ENCODE peak calls at places on chromosomes 5 and 9, in four cellular contexts. E, Q, V and K are unnamed samples.

GRCh38 chr5:144139586-144139985 is 30.9 kb downstream of the YIPF5 start:
- DNase-seq in E (no peak), Q (no peak), V (no peak), K (peak)

GRCh38 chr5:73311291-73312110 is 137.1 kb downstream of the FOXD1 start:
- DNase-seq in E (no peak), Q (peak), V (no peak), K (peak)

GRCh38 chr5:180844432-180844831 is 16.6 kb downstream of the ZFP62 start:
- DNase-seq in E (no peak), Q (no peak), V (no peak), K (no peak)

GRCh38 chr5:75681125-75681830 is 36.0 kb downstream of the POC5 start:
- DNase-seq in E (no peak), Q (no peak), V (no peak), K (peak)

GRCh38 chr5:96053063-96053735 is 91.5 kb upstream of the ELL2 start:
- DNase-seq in E (no peak), Q (no peak), V (no peak), K (no peak)

GRCh38 chr5:155726267-155726666 is 600.7 kb upstream of the SGCD start:
- DNase-seq in E (no peak), Q (no peak), V (no peak), K (peak)

GRCh38 chr5:149128023-149128875 is 13.0 kb upstream of the ABLIM3 start:
- DNase-seq in E (no peak), Q (no peak), V (no peak), K (no peak)

GRCh38 chr5:146667633-146668032 is 151.6 kb upstream of the GPR151 start:
- DNase-seq in E (no peak), Q (no peak), V (no peak), K (peak)

GRCh38 chr5:149735066-149735465 is 5.0 kb downstream of the PPARGC1B start:
- DNase-seq in E (no peak), Q (peak), V (no peak), K (no peak)

GRCh38 chr9:69081261-69081660 is 45.7 kb downstream of the FXN start:
- DNase-seq in E (no peak), Q (no peak), V (no peak), K (no peak)

GRCh38 chr5:61371474-61371873 is 39.4 kb downstream of the ZSWIM6 start:
- DNase-seq in E (no peak), Q (no peak), V (no peak), K (no peak)

GRCh38 chr5:116439891-116440290 is 134.7 kb downstream of the SEMA6A start:
- DNase-seq in E (no peak), Q (no peak), V (no peak), K (no peak)

GRCh38 chr5:135242021-135242480 is 157.0 kb downstream of the MACROH2A1 start:
- DNase-seq in E (no peak), Q (peak), V (no peak), K (peak)

GRCh38 chr9:109450346-109450745 is 47.8 kb downstream of the PTPN3 start:
- DNase-seq in E (no peak), Q (no peak), V (no peak), K (no peak)

GRCh38 chr9:136391737-136392537 is 8.0 kb downstream of the SNAPC4 start:
- DNase-seq in E (peak), Q (no peak), V (no peak), K (no peak)

GRCh38 chr5:55535199-55535905 is 588 bp upstream of the PLPP1 start:
- DNase-seq in E (no peak), Q (no peak), V (no peak), K (no peak)

GRCh38 chr5:21834863-21835262 is 1018.3 kb downstream of the CDH12 start:
- DNase-seq in E (no peak), Q (no peak), V (no peak), K (no peak)

GRCh38 chr5:180832638-180833068 is 28.4 kb downstream of the ZFP62 start:
- DNase-seq in E (no peak), Q (no peak), V (no peak), K (no peak)

GRCh38 chr9:22108581-22109370 is 99.7 kb upstream of the CDKN2B start:
- DNase-seq in E (no peak), Q (no peak), V (no peak), K (no peak)

GRCh38 chr5:68395302-68395701 is 179.7 kb downstream of the PIK3R1 start:
- DNase-seq in E (no peak), Q (no peak), V (no peak), K (no peak)

GRCh38 chr9:76180541-76180940 is 213.7 kb downstream of the RFK start:
- DNase-seq in E (no peak), Q (no peak), V (no peak), K (peak)

GRCh38 chr9:5437254-5438216 is at the start of gene PLGRKT:
- DNase-seq in E (peak), Q (peak), V (peak), K (peak)

GRCh38 chr5:179679014-179679674 is 1.7 kb downstream of the CBY3 start:
- DNase-seq in E (peak), Q (peak), V (peak), K (peak)
- TF ChIP-seq CTCF in E (no peak), Q (peak), V (peak), K (peak)

DNA sequence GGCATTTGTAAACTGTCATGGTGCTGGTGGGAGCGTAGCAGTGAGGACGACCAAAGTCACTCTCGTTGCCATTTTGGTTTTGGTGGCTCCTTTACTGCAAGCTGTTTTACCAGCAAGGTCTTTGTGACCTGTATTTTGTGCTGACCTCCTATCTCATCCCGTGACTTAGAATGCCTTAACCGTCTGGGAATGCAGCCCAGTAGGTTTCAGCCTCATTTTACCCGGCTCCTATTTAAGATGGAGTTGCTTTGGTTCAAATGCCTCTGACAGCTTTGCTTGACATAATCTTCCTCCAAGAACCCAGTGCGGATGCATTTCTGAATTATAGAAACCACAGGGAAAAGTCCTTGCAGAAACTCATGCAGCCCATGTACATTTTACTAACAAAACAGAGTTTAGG is 3.9 kb upstream of the RASGRF2 start:
- DNase-seq in E (no peak), Q (no peak), V (no peak), K (no peak)
- H3K4me3 ChIP-seq in E (no peak), Q (no peak), V (no peak), K (no peak)

DNA sequence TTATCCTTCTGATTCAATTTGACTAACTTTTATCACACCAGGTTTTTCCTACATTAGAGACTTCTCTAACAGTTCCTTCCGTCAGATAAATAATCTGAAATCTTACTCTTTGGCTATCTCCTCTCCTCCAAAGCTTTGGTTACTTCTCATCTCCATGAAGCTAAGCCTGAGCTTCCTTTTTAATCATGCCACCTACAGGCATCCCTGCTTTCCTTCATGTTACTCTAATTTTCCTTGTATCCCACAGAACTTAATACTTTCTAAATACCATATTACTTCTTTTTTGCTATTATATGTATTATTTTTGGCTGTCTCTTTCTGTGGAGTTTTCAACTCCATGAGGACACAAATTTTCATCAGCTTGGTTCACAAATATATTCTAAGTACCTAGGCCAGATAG is 49.7 kb downstream of the C9 start:
- DNase-seq in E (no peak), Q (no peak), V (no peak), K (no peak)
- TF ChIP-seq CTCF in E (no peak), Q (no peak), V (no peak), K (no peak)

DNA sequence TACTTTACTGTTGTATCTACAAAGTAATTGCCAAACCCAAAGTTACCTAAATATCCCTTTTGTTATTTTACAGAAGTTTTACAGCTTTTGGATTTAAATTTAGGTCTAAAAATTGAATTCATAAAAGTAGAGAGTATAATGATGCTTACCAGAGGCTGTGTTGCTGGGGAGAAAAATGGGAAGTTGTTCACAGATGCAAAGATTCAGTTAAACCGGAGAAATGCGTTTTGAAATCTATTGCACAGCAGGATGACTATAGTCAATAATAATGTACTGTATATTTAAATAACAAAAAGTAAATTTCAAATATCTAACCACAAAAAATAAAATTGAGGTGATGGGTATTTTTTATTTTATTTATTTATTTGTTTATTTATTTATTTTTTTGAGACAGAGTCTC is 2.6 kb upstream of the ANKRD18A start:
- DNase-seq in E (no peak), Q (no peak), V (no peak), K (no peak)
- H3K4me3 ChIP-seq in E (no peak), Q (no peak), V (no peak), K (no peak)

GRCh38 chr5:42993516-42994284 is 46.4 kb downstream of the ANXA2R start:
- DNase-seq in E (no peak), Q (no peak), V (no peak), K (peak)
- TF ChIP-seq CTCF in E (no peak), Q (no peak), V (no peak), K (no peak)

DNA sequence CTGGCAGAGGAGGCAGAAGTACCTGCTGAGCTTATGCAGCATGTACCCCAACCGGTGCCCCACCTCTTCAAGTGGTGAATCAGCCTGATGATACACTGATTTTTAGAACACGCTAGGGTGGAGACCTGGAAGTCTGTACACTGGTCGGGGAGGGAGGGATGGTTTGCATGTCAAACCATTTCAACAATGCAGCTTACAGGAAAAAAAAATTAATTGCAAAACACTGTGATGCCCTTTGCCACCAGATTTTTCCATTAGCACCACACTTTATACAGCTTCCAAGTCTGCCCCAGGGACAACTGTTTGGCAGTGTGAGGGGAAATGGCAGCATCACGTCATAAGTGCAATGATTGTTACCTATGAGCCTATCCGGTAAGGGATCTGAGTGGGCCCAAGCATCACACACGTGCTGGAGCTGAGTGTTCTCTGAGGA is 155.1 kb upstream of the DMRT1 start:
- DNase-seq in E (no peak), Q (no peak), V (no peak), K (peak)
- H3K4me3 ChIP-seq in E (no peak), Q (no peak), V (no peak), K (peak)

DNA sequence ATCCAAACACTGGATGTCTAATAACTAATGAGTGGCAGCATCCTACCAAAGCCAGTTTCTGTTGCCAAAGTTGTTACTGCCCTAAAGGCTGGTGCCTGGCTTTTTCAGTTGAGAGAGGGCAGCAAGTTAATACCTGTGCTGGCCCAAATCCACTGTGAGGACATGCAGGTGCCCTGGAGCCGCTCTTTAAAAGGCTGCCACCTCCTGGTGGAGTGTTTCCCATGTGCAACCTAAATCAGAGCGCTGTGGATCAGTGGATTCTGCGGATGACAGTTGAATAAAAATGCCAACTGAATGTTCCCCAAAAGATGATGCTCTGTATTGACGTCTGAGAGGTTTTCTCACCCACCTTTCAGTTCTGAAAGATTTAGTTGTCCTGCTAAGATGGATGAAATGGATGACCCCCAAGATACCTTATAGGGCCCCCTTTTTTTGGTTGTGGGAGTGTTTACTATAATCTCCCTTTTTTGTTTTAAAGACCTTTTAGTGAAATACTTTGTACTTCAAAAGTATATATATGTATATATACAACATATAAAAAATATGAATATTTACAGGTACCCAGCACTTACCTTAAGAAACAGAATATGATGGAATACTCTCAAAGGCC is 146.4 kb downstream of the EGFLAM start:
- DNase-seq in E (no peak), Q (no peak), V (no peak), K (no peak)
- TF ChIP-seq CTCF in E (no peak), Q (no peak), V (peak), K (peak)

DNA sequence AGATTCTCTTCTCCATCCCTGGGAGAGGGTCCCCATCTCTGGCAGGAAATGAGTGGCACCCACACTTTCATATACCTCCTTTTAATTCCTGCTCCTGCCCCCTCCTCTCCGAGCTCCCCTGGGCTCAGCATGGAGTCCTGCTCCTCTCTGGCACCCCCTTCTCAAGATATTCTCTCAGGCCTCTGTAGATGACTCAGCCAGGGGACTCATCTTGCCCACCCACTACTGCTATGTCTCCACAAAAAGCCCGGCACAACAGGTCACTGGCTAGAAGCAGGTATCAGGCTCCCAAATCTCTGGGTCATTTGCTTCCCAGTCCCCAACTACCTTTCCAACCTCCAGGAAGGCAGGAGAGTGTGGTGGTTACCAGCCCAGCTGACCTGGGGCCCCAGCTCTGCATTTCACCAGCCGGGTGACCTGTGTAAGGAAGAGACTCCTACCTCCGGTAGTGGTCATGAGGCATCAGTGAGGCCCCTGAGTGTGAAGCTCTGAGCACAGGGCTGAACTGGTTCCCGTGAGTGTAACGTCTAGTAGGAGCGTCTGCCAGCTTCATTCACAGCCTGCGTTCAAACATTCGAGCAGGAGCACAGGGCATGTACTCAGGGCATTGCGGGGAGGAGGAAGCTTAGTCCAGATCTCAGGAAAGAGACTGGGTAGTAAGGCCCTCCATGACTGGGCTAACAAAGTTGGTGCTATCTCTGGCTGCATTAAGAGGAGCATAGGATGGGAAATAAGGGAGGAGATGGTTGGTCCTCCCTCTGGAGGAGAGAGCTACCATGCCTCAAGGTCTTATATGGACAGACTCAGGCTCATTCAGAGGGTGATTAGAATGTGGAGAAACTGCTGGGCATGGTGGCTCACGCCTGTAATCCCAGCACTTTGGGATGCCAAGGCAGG is 63.7 kb downstream of the LMX1B start:
- DNase-seq in E (no peak), Q (no peak), V (no peak), K (no peak)
- H3K4me3 ChIP-seq in E (no peak), Q (no peak), V (peak), K (no peak)

DNA sequence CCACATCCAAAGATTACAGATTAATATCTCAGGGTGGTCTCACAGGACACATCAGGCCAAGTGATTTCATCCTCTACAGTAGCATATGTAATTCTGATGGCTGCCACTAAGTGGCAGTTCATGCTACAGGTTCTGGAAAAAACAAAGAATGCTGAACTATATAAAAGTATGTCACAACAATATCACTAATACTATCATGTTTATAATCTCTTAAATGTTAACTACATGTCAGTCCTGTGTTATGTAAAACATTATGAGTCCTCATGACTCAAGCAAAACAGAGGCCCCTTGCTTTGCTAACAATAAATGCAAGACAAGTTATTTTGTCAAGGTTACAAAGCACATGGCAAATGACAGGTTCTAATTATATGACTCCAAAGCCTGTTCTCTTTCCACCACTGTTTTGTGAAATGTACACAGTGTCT is 233.2 kb downstream of the FBXL17 start:
- DNase-seq in E (no peak), Q (no peak), V (no peak), K (peak)
- TF ChIP-seq CTCF in E (peak), Q (peak), V (peak), K (peak)